ENCODE peak calls at places on chromosome 17, in four cellular contexts. W is cardiac muscle cell, V is CD14-positive monocyte, J is thoracic aorta. K is an unnamed sample.

GRCh38 chr17:17745476-17746455 is 64.5 kb downstream of the RAI1 start:
- DNase-seq in W (no peak), V (no peak), J (no peak), K (no peak)

GRCh38 chr17:8649157-8650118 is 18.9 kb upstream of the MYH10 start:
- DNase-seq in W (no peak), V (no peak), J (peak), K (no peak)

GRCh38 chr17:15273141-15273793 is 8.1 kb upstream of the PMP22 start:
- DNase-seq in W (no peak), V (no peak), J (no peak), K (no peak)

GRCh38 chr17:55513885-55514590 is 2.8 kb upstream of the SMIM36 start:
- DNase-seq in W (peak), V (no peak), J (peak), K (peak)

GRCh38 chr17:15255713-15256454 is 9.2 kb downstream of the PMP22 start:
- DNase-seq in W (no peak), V (no peak), J (no peak), K (no peak)

GRCh38 chr17:63476494-63476856 is 386 bp upstream of the ACE start:
- DNase-seq in W (peak), V (no peak), J (no peak), K (peak)

GRCh38 chr17:46872421-46872820 is 21.0 kb downstream of the WNT9B start:
- DNase-seq in W (no peak), V (no peak), J (no peak), K (no peak)

GRCh38 chr17:16171613-16172012 is 43.7 kb downstream of the NCOR1 start:
- DNase-seq in W (no peak), V (no peak), J (no peak), K (no peak)

GRCh38 chr17:8946476-8946875 is 19.0 kb downstream of the PIK3R5 start:
- DNase-seq in W (no peak), V (no peak), J (no peak), K (no peak)

GRCh38 chr17:43660816-43661493 is 767 bp downstream of the MEOX1 start:
- DNase-seq in W (no peak), V (no peak), J (no peak), K (no peak)

GRCh38 chr17:30332057-30332542 is 1.8 kb downstream of the TMIGD1 start:
- DNase-seq in W (no peak), V (no peak), J (no peak), K (no peak)

GRCh38 chr17:2906907-2907306 is 110.7 kb downstream of the RAP1GAP2 start:
- DNase-seq in W (no peak), V (no peak), J (no peak), K (no peak)

GRCh38 chr17:44733753-44734152 is 25.0 kb upstream of the ADAM11 start:
- DNase-seq in W (peak), V (no peak), J (no peak), K (no peak)
- TF ChIP-seq CTCF in W (peak), V (no peak), J (no peak), K (peak)

GRCh38 chr17:4249452-4250029 is 14.2 kb downstream of the ANKFY1 start:
- DNase-seq in W (peak), V (no peak), J (no peak), K (no peak)
- TF ChIP-seq CTCF in W (peak), V (peak), J (peak), K (peak)

GRCh38 chr17:34638526-34639260 is 59.3 kb downstream of the TMEM132E start:
- DNase-seq in W (no peak), V (no peak), J (no peak), K (no peak)

GRCh38 chr17:34644941-34645550 is 65.7 kb downstream of the TMEM132E start:
- DNase-seq in W (no peak), V (no peak), J (no peak), K (no peak)

GRCh38 chr17:34639706-34640425 is 60.5 kb downstream of the TMEM132E start:
- DNase-seq in W (no peak), V (no peak), J (no peak), K (no peak)

GRCh38 chr17:34637548-34638525 is 58.5 kb downstream of the TMEM132E start:
- DNase-seq in W (peak), V (peak), J (no peak), K (peak)

DNA sequence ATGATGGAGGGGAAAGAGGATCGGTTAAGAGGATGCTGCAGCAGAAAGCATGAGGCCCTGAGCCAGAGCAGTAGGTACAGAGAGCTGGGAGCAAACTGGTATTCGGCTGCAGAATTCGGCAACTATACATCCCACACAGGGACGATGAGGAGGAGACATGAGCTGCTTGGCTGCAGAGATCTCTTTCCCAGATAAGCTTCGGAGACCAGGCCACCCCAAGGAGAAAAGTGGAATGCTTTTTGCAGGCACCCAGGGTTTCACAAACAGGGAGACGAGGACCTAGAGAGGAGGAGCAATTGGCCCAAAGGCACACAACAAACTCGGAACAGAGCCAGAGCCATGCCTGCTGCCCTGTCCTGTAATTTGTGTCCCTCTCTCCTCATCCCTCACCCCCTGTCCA is 62.0 kb downstream of the TMEM132E start:
- DNase-seq in W (no peak), V (no peak), J (no peak), K (no peak)
- TF ChIP-seq CTCF in W (no peak), V (no peak), J (no peak), K (no peak)

GRCh38 chr17:74150428-74151025 is 53.0 kb upstream of the RPL38 start:
- DNase-seq in W (no peak), V (no peak), J (no peak), K (no peak)
- TF ChIP-seq CTCF in W (no peak), V (no peak), J (no peak), K (no peak)

GRCh38 chr17:52384695-52385094 is 226.2 kb upstream of the CA10 start:
- DNase-seq in W (no peak), V (no peak), J (no peak), K (no peak)

GRCh38 chr17:52388941-52389340 is 230.4 kb upstream of the CA10 start:
- DNase-seq in W (no peak), V (no peak), J (no peak), K (no peak)

GRCh38 chr17:52378860-52379259 is 220.3 kb upstream of the CA10 start:
- DNase-seq in W (no peak), V (no peak), J (no peak), K (no peak)

GRCh38 chr17:52383493-52384100 is 225.1 kb upstream of the CA10 start:
- DNase-seq in W (peak), V (no peak), J (no peak), K (peak)
- TF ChIP-seq CTCF in W (peak), V (peak), J (peak), K (peak)